ENCODE peak calls at places on chromosome 10, in four cellular contexts. M, Q, X and H are unnamed samples.

GRCh38 chr10:63206576-63206975 is 73.4 kb downstream of the NRBF2 start:
- DNase-seq in M (no peak), Q (no peak), X (no peak), H (no peak)

GRCh38 chr10:80191589-80192270 is 13.6 kb downstream of the ANXA11 start:
- DNase-seq in M (no peak), Q (no peak), X (no peak), H (no peak)

GRCh38 chr10:76160758-76161555 is 729.5 kb downstream of the LRMDA start:
- DNase-seq in M (no peak), Q (no peak), X (no peak), H (no peak)

GRCh38 chr10:122263971-122264370 is 7.1 kb upstream of the BTBD16 start:
- DNase-seq in M (peak; percentile 69), Q (no peak), X (no peak), H (no peak)

GRCh38 chr10:104331208-104331838 is 6.9 kb downstream of the ITPRIP start:
- DNase-seq in M (peak; percentile 70), Q (no peak), X (no peak), H (no peak)

GRCh38 chr10:44723654-44724053 is 187.5 kb upstream of the TMEM72 start:
- DNase-seq in M (no peak), Q (no peak), X (no peak), H (no peak)

GRCh38 chr10:33193867-33194521 is 140.5 kb downstream of the NRP1 start:
- DNase-seq in M (peak; percentile 45), Q (no peak), X (no peak), H (no peak)

GRCh38 chr10:49608925-49609282 is 1.2 kb upstream of the SLC18A3 start:
- DNase-seq in M (no peak), Q (no peak), X (no peak), H (peak; percentile 42)

GRCh38 chr10:61899997-61900828 is 1.3 kb upstream of the ARID5B start:
- DNase-seq in M (peak; percentile 26), Q (peak; percentile 60), X (peak; percentile 64), H (peak; percentile 27)

GRCh38 chr10:4255751-4256150 is 470.7 kb upstream of the KLF6 start:
- DNase-seq in M (no peak), Q (no peak), X (no peak), H (no peak)

DNA sequence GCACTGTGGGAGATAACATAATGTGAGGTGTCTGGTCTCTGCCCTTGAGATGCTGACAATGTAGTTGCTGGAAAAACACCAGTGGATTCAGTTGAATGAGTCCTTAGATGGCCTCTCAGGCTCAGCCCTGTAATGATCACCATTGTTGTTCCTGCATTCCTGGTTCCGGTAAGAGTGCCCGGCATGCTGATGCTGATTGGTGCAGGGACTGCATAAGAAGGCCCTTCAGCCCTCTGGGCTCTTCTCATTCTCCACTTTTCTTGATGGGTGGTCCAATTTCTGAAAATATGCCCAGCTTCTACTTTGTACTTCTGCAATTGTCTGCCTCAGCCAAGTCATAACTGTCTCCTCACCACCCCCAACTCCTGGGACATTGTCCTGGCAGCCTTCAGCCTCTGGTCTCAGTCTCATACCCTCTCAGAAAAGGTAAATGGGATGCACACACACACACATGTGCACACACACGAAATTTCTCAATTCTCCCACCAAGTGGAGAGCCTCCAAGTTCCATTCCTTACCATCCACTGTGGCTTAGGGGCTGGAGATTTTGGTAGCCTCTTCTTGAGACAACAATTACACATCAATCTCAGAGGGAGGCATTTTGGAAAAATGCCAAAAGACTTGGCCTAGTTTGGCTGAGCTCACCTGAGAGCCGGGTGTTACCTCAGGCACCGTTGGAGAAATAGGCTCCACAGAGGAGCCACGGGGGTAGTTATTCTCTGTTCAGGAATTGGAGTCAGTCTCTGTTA is 314.9 kb downstream of the RPS24 start:
- DNase-seq in M (no peak), Q (no peak), X (no peak), H (no peak)
- TF ChIP-seq CBFB in M (no peak), Q (no peak), X (no peak), H (no peak)

GRCh38 chr10:23439452-23439919 is 611 bp downstream of the OTUD1 start:
- DNase-seq in M (no peak), Q (peak; percentile 41), X (no peak), H (peak; percentile 23)
- TF ChIP-seq NR2C2 in M (no peak), Q (no peak), X (no peak), H (no peak)

GRCh38 chr10:126137557-126138221 is 241.3 kb downstream of the FANK1 start:
- DNase-seq in M (no peak), Q (no peak), X (no peak), H (no peak)

GRCh38 chr10:126133906-126134703 is 237.7 kb downstream of the FANK1 start:
- DNase-seq in M (no peak), Q (no peak), X (no peak), H (no peak)

GRCh38 chr10:126133082-126133620 is 236.8 kb downstream of the FANK1 start:
- DNase-seq in M (no peak), Q (no peak), X (no peak), H (no peak)

GRCh38 chr10:126135939-126136595 is 239.7 kb downstream of the FANK1 start:
- DNase-seq in M (no peak), Q (no peak), X (no peak), H (no peak)

DNA sequence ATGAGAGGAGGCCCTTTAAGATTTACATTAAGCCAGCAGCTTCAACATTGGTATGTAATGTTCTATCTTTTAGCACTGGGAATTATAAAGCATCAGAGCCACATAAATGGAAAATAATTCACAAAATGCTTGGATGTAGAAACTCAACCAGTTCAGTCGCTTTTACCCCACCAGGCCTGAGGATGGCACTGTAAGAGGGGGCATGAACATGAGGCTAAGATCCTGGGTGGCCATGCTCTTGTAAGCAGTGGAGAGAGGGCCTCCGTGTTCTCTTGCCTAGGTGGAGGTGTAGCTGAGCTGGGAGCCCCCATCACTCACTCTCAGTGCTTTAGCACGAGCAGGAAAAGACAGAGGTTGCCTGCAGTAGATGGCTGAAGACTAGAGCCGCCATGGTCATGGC is 238.8 kb downstream of the FANK1 start:
- DNase-seq in M (no peak), Q (no peak), X (no peak), H (peak; percentile 46)
- TF ChIP-seq CBFB in M (no peak), Q (no peak), X (no peak), H (no peak)

GRCh38 chr10:110414563-110415309 is 83.0 kb upstream of the DUSP5 start:
- DNase-seq in M (peak; percentile 35), Q (no peak), X (peak; percentile 99), H (no peak)
- TF ChIP-seq NR2C2 in M (no peak), Q (no peak), X (no peak), H (no peak)

GRCh38 chr10:14838582-14839304 is 637 bp downstream of the HSPA14 start:
- DNase-seq in M (peak; percentile 18), Q (peak; percentile 71), X (no peak), H (peak; percentile 64)
- TF ChIP-seq CBFB in M (no peak), Q (no peak), X (no peak), H (no peak)

DNA sequence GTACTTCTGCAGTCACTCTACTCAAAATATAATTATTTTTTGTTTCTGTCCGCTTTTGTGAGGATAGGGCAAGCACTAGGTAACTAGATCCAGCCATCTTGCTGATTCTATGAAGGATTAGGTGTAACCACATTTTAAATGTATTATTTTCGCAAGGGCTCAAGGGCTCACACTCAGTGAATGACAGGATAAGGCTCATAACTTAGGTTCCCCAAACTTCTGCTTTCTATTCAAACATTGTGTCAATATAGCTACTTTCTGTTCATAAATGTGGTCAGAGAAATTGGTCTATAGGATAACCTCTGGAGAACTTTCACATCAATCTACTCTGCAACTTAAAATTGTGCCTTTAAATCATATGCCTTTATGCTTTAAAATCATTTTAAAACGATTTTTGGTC is 1141.2 kb downstream of the SORCS1 start:
- DNase-seq in M (no peak), Q (no peak), X (no peak), H (no peak)
- TF ChIP-seq NR2C2 in M (no peak), Q (no peak), X (no peak), H (no peak)